ENCODE peak calls at places on chromosomes 7 and 10, in four cellular contexts. L is colonic mucosa, O is pancreas, X is psoas muscle. W is an unnamed sample. For H3K4me1, the result is how much of the 10 kb centered on the place peaks cover.

GRCh38 chr10:11670311-11670825 is 58.9 kb upstream of the USP6NL start:
- DNase-seq in L (no peak), O (no peak), X (no peak), W (no peak)

GRCh38 chr10:63166742-63167258 is 33.7 kb downstream of the NRBF2 start:
- DNase-seq in L (peak), O (no peak), X (no peak), W (peak)

GRCh38 chr7:98969386-98969785 is 91.1 kb downstream of the TRRAP start:
- DNase-seq in L (no peak), O (no peak), X (no peak), W (no peak)

GRCh38 chr10:12597176-12597575 is 247.8 kb downstream of the CAMK1D start:
- DNase-seq in L (no peak), O (no peak), X (no peak), W (no peak)

GRCh38 chr7:108211382-108212201 is 81.4 kb upstream of the LAMB4 start:
- DNase-seq in L (no peak), O (peak), X (no peak), W (peak)

GRCh38 chr7:44564606-44565005 is 9.1 kb downstream of the DDX56 start:
- DNase-seq in L (no peak), O (no peak), X (no peak), W (no peak)

GRCh38 chr7:140033036-140033435 is 29.7 kb downstream of the PARP12 start:
- DNase-seq in L (no peak), O (no peak), X (no peak), W (peak)

GRCh38 chr10:24456319-24456718 is 247.4 kb downstream of the KIAA1217 start:
- DNase-seq in L (no peak), O (no peak), X (no peak), W (peak)

GRCh38 chr7:5539013-5539411 is 115.4 kb upstream of the TNRC18 start:
- DNase-seq in L (no peak), O (no peak), X (no peak), W (no peak)

GRCh38 chr7:137386966-137387365 is 43.4 kb upstream of the PTN start:
- DNase-seq in L (no peak), O (no peak), X (no peak), W (no peak)

GRCh38 chr7:1925349-1925748 is 255.3 kb downstream of the ELFN1 start:
- DNase-seq in L (no peak), O (no peak), X (no peak), W (no peak)

GRCh38 chr10:125083576-125083920 is 76.8 kb downstream of the CTBP2 start:
- DNase-seq in L (no peak), O (no peak), X (no peak), W (no peak)

GRCh38 chr7:112097524-112097923 is 108.7 kb downstream of the DOCK4 start:
- DNase-seq in L (no peak), O (no peak), X (no peak), W (peak)

GRCh38 chr7:158017226-158018060 is 570.2 kb downstream of the PTPRN2 start:
- DNase-seq in L (no peak), O (no peak), X (no peak), W (no peak)

DNA sequence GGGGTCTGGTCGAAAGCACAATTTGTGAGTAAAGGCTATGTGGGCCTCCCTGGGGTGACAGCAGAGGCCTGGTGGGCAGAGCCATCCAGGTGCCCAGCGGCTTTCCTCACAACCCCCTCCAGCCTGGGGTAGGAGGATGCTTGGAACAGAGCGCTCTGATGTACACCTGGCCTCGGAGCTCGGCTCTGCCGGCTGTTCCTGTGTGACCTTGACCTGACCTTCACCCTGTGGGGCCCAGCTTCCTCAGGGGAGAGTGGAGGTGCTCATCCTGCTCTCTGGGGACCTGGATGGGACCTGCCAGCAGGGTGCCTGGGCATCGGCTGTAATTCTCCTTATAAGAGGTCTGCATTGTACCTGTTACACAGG is 28.9 kb downstream of the RET start:
- DNase-seq in L (no peak), O (peak), X (no peak), W (no peak)
- TF ChIP-seq CTCF in L (no peak), O (no peak), X (no peak), W (no peak)

GRCh38 chr7:138407792-138408191 is 52.3 kb upstream of the TRIM24 start:
- DNase-seq in L (no peak), O (no peak), X (no peak), W (no peak)
- H3K27ac ChIP-seq in L (no peak), O (no peak), X (no peak), W (no peak)

DNA sequence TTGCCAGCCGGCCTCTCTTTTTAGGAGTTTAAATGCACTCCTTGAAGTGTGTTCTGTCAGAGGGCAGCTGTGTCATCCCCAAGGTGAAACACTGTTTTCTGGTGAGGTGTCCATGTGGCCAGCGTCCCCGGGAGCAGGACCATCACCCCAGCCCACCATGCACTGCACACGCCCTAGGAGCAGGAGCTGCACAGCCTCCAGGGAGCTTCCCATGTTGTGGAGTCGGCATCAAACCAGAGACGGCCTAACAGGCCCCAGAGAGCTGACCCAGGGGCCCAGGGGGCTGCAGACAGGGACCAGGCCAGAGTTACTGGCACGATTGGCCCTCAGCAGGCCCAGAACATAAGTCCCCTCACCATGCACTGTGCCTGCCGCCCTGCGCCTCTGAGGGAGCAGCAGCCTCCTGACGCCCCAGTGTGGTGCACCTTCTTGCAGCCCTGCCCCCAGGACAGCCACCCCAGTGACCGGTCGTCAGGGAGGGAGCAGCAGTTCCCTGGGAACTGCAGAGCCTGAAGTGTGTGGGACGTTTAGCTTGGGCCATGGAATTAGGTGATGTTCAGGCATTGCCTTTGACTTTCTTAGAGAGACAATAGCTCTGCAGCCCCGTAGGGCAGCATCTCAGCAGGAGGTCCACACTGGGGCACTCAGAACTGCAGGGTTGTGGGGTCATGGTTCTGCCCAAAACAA is 97.9 kb downstream of the NKX6-2 start:
- DNase-seq in L (no peak), O (no peak), X (peak), W (no peak)
- H3K4me1 ChIP-seq in L (under half), O (under half), X (under half), W (under half)

GRCh38 chr7:32357535-32358277 is 132.5 kb downstream of the LSM5 start:
- DNase-seq in L (no peak), O (no peak), X (no peak), W (peak)
- TF ChIP-seq CTCF in L (no peak), O (no peak), X (no peak), W (peak)

DNA sequence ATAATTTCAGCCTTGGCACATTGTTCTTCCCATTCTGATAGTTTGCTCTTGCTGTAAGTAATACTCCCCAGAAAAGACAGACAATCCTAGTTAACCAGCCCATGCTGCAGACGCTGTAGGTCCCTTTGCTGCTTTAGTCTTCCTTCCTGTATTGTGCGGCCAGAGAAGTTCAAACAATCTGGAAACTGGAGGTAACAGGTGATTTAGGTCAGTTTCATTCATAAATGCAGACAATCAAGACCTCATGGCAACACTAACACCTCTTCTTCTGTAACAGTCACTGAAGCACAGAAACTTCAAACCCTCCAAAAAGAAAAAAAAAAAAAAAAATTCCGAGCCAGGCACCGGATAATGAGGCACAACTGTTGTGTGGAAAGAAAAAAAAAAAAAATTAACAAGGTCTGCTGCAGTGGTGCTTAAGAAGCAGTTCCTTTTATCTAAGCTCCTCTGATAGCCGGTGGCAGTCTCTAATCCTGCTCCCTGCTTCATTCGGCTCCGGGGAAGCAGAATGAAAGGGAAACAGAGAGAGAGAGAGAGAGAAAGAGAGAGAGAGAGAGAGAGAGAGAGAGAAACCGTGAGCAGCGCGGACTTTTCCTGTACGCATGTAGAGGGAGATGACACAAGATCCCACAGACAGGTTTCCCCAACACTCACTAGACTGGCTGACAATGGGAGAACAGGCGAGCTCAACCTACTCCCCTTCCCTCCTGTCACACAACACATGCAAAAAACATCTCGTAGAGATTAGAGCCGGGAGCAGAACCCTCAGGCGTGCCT is at the start of gene SEMA3A:
- DNase-seq in L (peak), O (no peak), X (no peak), W (peak)
- H3K27ac ChIP-seq in L (peak), O (no peak), X (no peak), W (peak)